ENCODE peak calls at places on chromosome 2, in six cellular contexts. I is dorsolateral prefrontal cortex, N is GM20000, C is AG04449, W is thoracic aorta, B is psoas muscle. E is an unnamed sample.

GRCh38 chr2:197171582-197171981 is 139.0 kb downstream of the ANKRD44 start:
- DNase-seq in C (no peak), W (no peak), B (no peak), N (no peak), I (no peak), E (no peak)

GRCh38 chr2:37344453-37345361 is at the start of gene QPCT:
- DNase-seq in I (peak; percentile 71), B (peak; percentile 64), N (peak; percentile 82), W (no peak), C (no peak), E (peak; percentile 79)

GRCh38 chr2:224579411-224579810 is 5.8 kb downstream of the CUL3 start:
- DNase-seq in B (no peak), I (no peak), W (no peak), C (no peak), N (no peak), E (no peak)

GRCh38 chr2:48148841-48149240 is 242.5 kb upstream of the FBXO11 start:
- DNase-seq in C (no peak), W (no peak), B (no peak), N (no peak), I (no peak), E (no peak)

GRCh38 chr2:3222636-3223035 is 155.0 kb downstream of the EIPR1 start:
- DNase-seq in I (no peak), W (no peak), B (no peak), N (peak; percentile 45), C (no peak), E (peak; percentile 79)

GRCh38 chr2:197205590-197206215 is 104.9 kb downstream of the ANKRD44 start:
- DNase-seq in I (no peak), W (no peak), B (no peak), C (no peak), N (peak; percentile 53), E (peak; percentile 83)

GRCh38 chr2:120619579-120619978 is 116.1 kb upstream of the GLI2 start:
- DNase-seq in I (no peak), C (no peak), B (no peak), N (no peak), W (no peak), E (no peak)

GRCh38 chr2:96153991-96154431 is 8.8 kb upstream of the DUSP2 start:
- DNase-seq in B (no peak), I (no peak), N (no peak), W (peak; percentile 0), C (no peak), E (no peak)

GRCh38 chr2:240112914-240113690 is 23.0 kb downstream of the COPS9 start:
- DNase-seq in C (no peak), N (no peak), I (no peak), B (no peak), W (no peak), E (no peak)

GRCh38 chr2:11385222-11385621 is 40.8 kb upstream of the ROCK2 start:
- DNase-seq in I (no peak), W (no peak), N (no peak), B (no peak), C (no peak), E (no peak)

GRCh38 chr2:203804070-203804469 is 63.5 kb upstream of the CTLA4 start:
- DNase-seq in B (no peak), C (peak; percentile 98), N (no peak), I (no peak), W (no peak), E (peak; percentile 72)

GRCh38 chr2:230847883-230848388 is 16.8 kb upstream of the ITM2C start:
- DNase-seq in N (peak; percentile 91), B (peak; percentile 88), W (peak; percentile 67), C (peak; percentile 9), I (peak; percentile 88), E (peak; percentile 97)

GRCh38 chr2:164810843-164811242 is 30.8 kb downstream of the COBLL1 start:
- DNase-seq in N (no peak), W (no peak), C (no peak), I (no peak), B (no peak), E (no peak)

GRCh38 chr2:71925268-71926097 is 222.2 kb downstream of the CYP26B1 start:
- DNase-seq in B (no peak), C (no peak), I (no peak), N (no peak), W (no peak), E (no peak)

GRCh38 chr2:65749549-65749948 is 317.1 kb upstream of the SPRED2 start:
- DNase-seq in C (no peak), I (no peak), N (no peak), B (no peak), W (no peak), E (no peak)

GRCh38 chr2:230795856-230796255 is 68.9 kb upstream of the ITM2C start:
- DNase-seq in I (no peak), W (no peak), B (no peak), C (no peak), N (no peak), E (no peak)

GRCh38 chr2:170177950-170178781 is at the start of gene MYO3B:
- DNase-seq in C (no peak), I (peak; percentile 46), N (no peak), B (no peak), W (no peak), E (no peak)

GRCh38 chr2:86035883-86036789 is 69.5 kb downstream of the POLR1A start:
- DNase-seq in C (no peak), W (no peak), I (peak; percentile 67), B (peak; percentile 91), N (peak; percentile 88), E (peak; percentile 86)

GRCh38 chr2:13252615-13253014 is 535.9 kb downstream of the TRIB2 start:
- DNase-seq in B (no peak), W (no peak), C (no peak), N (no peak), I (no peak), E (no peak)

GRCh38 chr2:73939419-73939818 is 12.7 kb downstream of the DGUOK start:
- DNase-seq in W (no peak), I (no peak), N (no peak), C (no peak), B (peak; percentile 55), E (peak; percentile 44)
- TF ChIP-seq CTCF in W (no peak), I (no peak), N (no peak), C (no peak), B (peak; percentile 30), E (no peak)

GRCh38 chr2:80300346-80300745 is 4.2 kb downstream of the LRRTM1 start:
- DNase-seq in N (no peak), W (no peak), C (no peak), B (no peak), I (no peak), E (no peak)
- TF ChIP-seq CTCF in N (no peak), W (no peak), C (no peak), B (no peak), I (no peak), E (no peak)

GRCh38 chr2:180599804-180600203 is 380.6 kb upstream of the UBE2E3 start:
- DNase-seq in B (no peak), N (no peak), W (no peak), C (no peak), I (no peak), E (no peak)

GRCh38 chr2:180591947-180592346 is 388.5 kb upstream of the UBE2E3 start:
- DNase-seq in W (no peak), I (no peak), N (no peak), B (no peak), C (no peak), E (no peak)

GRCh38 chr2:180601016-180601415 is 379.4 kb upstream of the UBE2E3 start:
- DNase-seq in N (no peak), C (no peak), W (no peak), B (no peak), I (no peak), E (no peak)

DNA sequence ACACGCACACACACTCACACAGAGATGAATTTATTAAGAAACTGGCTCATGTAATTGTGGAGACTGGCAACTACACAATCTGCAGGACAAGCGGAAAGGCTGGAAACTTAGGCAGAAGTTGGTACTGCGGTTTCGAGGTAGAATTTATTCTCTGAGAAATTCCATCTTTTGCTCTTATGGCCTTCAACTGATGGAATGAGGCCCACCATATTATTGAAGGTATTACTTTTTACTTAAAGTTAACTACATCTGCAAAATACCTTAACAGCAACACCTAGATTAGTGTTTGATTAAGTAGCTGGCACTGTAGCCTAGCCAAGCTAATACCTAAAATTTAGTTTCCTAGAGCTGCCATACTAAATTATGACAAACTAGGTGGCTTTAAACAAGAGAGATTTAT is 384.0 kb upstream of the UBE2E3 start:
- DNase-seq in W (no peak), N (no peak), C (no peak), B (no peak), I (no peak), E (no peak)
- TF ChIP-seq CTCF in W (no peak), N (no peak), C (no peak), B (no peak), I (no peak), E (no peak)

GRCh38 chr2:42054657-42055430 is 7.0 kb downstream of the PKDCC start:
- DNase-seq in I (no peak), C (no peak), B (no peak), N (no peak), W (no peak), E (no peak)
- TF ChIP-seq CTCF in I (no peak), C (no peak), B (peak; percentile 16), N (no peak), W (no peak), E (no peak)

DNA sequence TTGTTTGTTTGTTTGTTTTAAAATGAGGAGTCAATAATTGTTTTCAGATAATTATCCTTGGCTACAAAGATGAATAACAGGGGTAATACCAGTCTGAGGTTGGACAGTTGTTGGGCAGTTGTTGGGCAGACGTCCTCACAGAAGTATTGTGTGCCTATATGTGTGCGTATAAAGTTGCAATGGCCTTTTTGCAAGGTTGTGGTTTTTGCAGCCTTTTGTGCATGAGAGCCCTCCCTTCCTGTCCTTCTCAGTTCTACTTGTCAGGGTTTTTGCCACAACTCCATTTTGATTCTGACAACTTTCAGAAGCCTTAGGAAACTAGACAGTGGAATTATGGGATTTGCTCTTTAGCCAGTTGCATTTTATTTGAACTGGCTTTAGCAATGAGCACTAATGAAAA is 6.0 kb upstream of the STK39 start:
- DNase-seq in N (no peak), C (no peak), B (no peak), I (no peak), W (no peak), E (no peak)
- TF ChIP-seq CTCF in N (no peak), C (no peak), B (no peak), I (no peak), W (no peak), E (no peak)

DNA sequence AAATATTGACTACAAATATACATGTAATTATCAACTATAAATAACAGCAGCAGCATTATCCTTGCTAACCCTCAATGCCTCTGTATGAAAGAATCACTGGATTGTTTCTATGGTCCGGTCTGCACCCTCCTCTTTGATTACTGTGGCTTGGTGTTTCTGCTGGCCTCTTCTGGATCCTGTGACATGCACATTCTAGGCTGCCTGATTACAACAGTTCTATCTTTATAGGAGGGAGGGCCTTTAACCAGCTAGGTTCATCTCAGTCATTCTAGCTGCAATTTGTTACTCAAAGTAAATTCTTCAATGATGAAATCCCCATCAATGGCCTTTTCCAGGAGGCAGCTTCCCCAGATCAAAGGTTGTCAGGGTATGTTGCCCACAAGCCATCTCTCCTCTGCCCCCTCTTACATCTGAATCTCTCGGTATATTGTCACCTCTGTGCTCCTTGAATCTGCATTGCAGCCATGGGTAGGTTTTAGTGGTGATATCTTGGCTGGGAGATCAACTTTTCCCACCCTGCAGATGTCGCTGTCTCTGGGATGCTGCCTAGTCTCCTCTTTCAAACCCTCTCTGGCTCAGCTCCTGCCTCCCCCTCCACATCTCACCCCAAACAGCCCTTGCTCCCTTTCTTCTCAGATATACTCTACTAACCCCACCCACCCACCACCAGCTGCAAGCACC is 106.3 kb upstream of the BZW1 start:
- DNase-seq in I (no peak), W (no peak), N (no peak), C (no peak), B (no peak), E (peak; percentile 45)
- TF ChIP-seq CTCF in I (peak; percentile 22), W (no peak), N (no peak), C (peak; percentile 41), B (no peak), E (no peak)

GRCh38 chr2:199989822-199990221 is 34.4 kb downstream of the MAIP1 start:
- DNase-seq in W (no peak), N (no peak), C (no peak), B (no peak), I (no peak), E (no peak)
- TF ChIP-seq CTCF in W (no peak), N (no peak), C (no peak), B (no peak), I (no peak), E (no peak)

E was measured in activated CD8-positive, alpha-beta T cell treated with anti-CD3 and anti-CD28 coated beads for 36 hours.